ENCODE peak calls at places on chromosomes 11 and 22, in nine cellular contexts. One of them, this sample, is unnamed.
A peak's percentile ranks its signal among the peaks of the same experiment; 100 is the strongest.

GRCh38 chr11:94025695-94026394 is 4.7 kb downstream of the HEPHL1 start:
- DNase-seq in endothelial cell: no peak
- DNase-seq in AG04450: no peak
- DNase-seq in A549: no peak
- DNase-seq in kidney epithelial cell: no peak
- DNase-seq in HCT116: no peak
- DNase-seq in type B pancreatic cell: no peak
- DNase-seq in neural crest cell: no peak
- DNase-seq in endodermal cell: no peak
- DNase-seq in this sample: no peak

GRCh38 chr11:36564376-36565032 is 3.3 kb upstream of the RAG1 start:
- DNase-seq in kidney epithelial cell: no peak
- DNase-seq in endodermal cell: peak; percentile 81
- DNase-seq in type B pancreatic cell: no peak
- DNase-seq in neural crest cell: peak; percentile 42
- DNase-seq in endothelial cell: peak; percentile 44
- DNase-seq in AG04450: peak; percentile 11
- DNase-seq in HCT116: peak; percentile 24
- DNase-seq in A549: peak; percentile 15
- DNase-seq in this sample: peak; percentile 40

GRCh38 chr11:124752471-124753100 is 531 bp upstream of the VSIG2 start:
- DNase-seq in AG04450: no peak
- DNase-seq in A549: no peak
- DNase-seq in kidney epithelial cell: no peak
- DNase-seq in endothelial cell: no peak
- DNase-seq in neural crest cell: no peak
- DNase-seq in HCT116: no peak
- DNase-seq in endodermal cell: peak; percentile 52
- DNase-seq in type B pancreatic cell: no peak
- DNase-seq in this sample: no peak

GRCh38 chr11:37115963-37116362 is 517.9 kb upstream of the RAG2 start:
- DNase-seq in A549: no peak
- DNase-seq in HCT116: no peak
- DNase-seq in kidney epithelial cell: no peak
- DNase-seq in endothelial cell: no peak
- DNase-seq in type B pancreatic cell: no peak
- DNase-seq in endodermal cell: no peak
- DNase-seq in AG04450: no peak
- DNase-seq in neural crest cell: no peak
- DNase-seq in this sample: no peak

GRCh38 chr11:88680806-88681205 is 343.3 kb upstream of the CTSC start:
- DNase-seq in endodermal cell: no peak
- DNase-seq in A549: no peak
- DNase-seq in endothelial cell: no peak
- DNase-seq in HCT116: peak; percentile 7
- DNase-seq in AG04450: no peak
- DNase-seq in type B pancreatic cell: no peak
- DNase-seq in kidney epithelial cell: no peak
- DNase-seq in neural crest cell: no peak
- DNase-seq in this sample: no peak

GRCh38 chr22:41302016-41302767 is 867 bp downstream of the ZC3H7B start:
- DNase-seq in endodermal cell: peak; percentile 68
- DNase-seq in HCT116: no peak
- DNase-seq in A549: no peak
- DNase-seq in AG04450: no peak
- DNase-seq in kidney epithelial cell: no peak
- DNase-seq in endothelial cell: peak; percentile 53
- DNase-seq in neural crest cell: peak; percentile 55
- DNase-seq in type B pancreatic cell: peak; percentile 75
- DNase-seq in this sample: no peak

GRCh38 chr11:116693206-116694016 is 79.4 kb downstream of the BUD13 start:
- DNase-seq in HCT116: no peak
- DNase-seq in A549: no peak
- DNase-seq in endodermal cell: peak; percentile 44
- DNase-seq in endothelial cell: no peak
- DNase-seq in neural crest cell: no peak
- DNase-seq in type B pancreatic cell: peak; percentile 66
- DNase-seq in AG04450: no peak
- DNase-seq in kidney epithelial cell: no peak
- DNase-seq in this sample: peak; percentile 39

GRCh38 chr11:67611165-67611564 is 4.4 kb downstream of the NDUFV1 start:
- DNase-seq in HCT116: no peak
- DNase-seq in neural crest cell: no peak
- DNase-seq in A549: no peak
- DNase-seq in endothelial cell: no peak
- DNase-seq in type B pancreatic cell: no peak
- DNase-seq in AG04450: no peak
- DNase-seq in endodermal cell: peak; percentile 25
- DNase-seq in kidney epithelial cell: no peak
- DNase-seq in this sample: no peak

GRCh38 chr11:115352805-115353483 is 151.3 kb downstream of the CADM1 start:
- DNase-seq in AG04450: no peak
- DNase-seq in kidney epithelial cell: no peak
- DNase-seq in endodermal cell: no peak
- DNase-seq in A549: no peak
- DNase-seq in HCT116: no peak
- DNase-seq in type B pancreatic cell: no peak
- DNase-seq in neural crest cell: no peak
- DNase-seq in endothelial cell: no peak
- DNase-seq in this sample: no peak

GRCh38 chr11:110069158-110069737 is 23.9 kb upstream of the ZC3H12C start:
- DNase-seq in endothelial cell: peak; percentile 9
- DNase-seq in neural crest cell: no peak
- DNase-seq in A549: no peak
- DNase-seq in endodermal cell: no peak
- DNase-seq in AG04450: no peak
- DNase-seq in type B pancreatic cell: no peak
- DNase-seq in HCT116: peak; percentile 3
- DNase-seq in kidney epithelial cell: no peak
- DNase-seq in this sample: no peak

GRCh38 chr11:119764108-119764874 is 35.3 kb upstream of the NECTIN1 start:
- DNase-seq in kidney epithelial cell: no peak
- DNase-seq in endothelial cell: no peak
- DNase-seq in HCT116: no peak
- DNase-seq in neural crest cell: no peak
- DNase-seq in type B pancreatic cell: no peak
- DNase-seq in A549: no peak
- DNase-seq in AG04450: no peak
- DNase-seq in endodermal cell: peak; percentile 72
- DNase-seq in this sample: peak; percentile 4

GRCh38 chr11:103961010-103961409 is 75.4 kb upstream of the DDI1 start:
- DNase-seq in endodermal cell: no peak
- DNase-seq in type B pancreatic cell: no peak
- DNase-seq in A549: peak; percentile 19
- DNase-seq in neural crest cell: no peak
- DNase-seq in HCT116: no peak
- DNase-seq in endothelial cell: no peak
- DNase-seq in kidney epithelial cell: no peak
- DNase-seq in AG04450: peak; percentile 44
- DNase-seq in this sample: no peak

GRCh38 chr22:38273135-38273761 is 438 bp upstream of the TMEM184B start:
- DNase-seq in AG04450: no peak
- DNase-seq in HCT116: no peak
- DNase-seq in endothelial cell: no peak
- DNase-seq in endodermal cell: no peak
- DNase-seq in kidney epithelial cell: no peak
- DNase-seq in neural crest cell: no peak
- DNase-seq in A549: no peak
- DNase-seq in type B pancreatic cell: no peak
- DNase-seq in this sample: no peak

GRCh38 chr22:50031189-50032091 is 18.9 kb upstream of the IL17REL start:
- DNase-seq in endothelial cell: peak; percentile 3
- DNase-seq in neural crest cell: no peak
- DNase-seq in A549: no peak
- DNase-seq in HCT116: no peak
- DNase-seq in AG04450: no peak
- DNase-seq in type B pancreatic cell: peak; percentile 71
- DNase-seq in endodermal cell: no peak
- DNase-seq in kidney epithelial cell: no peak
- DNase-seq in this sample: no peak

GRCh38 chr22:28951969-28952521 is 68.7 kb downstream of the ZNRF3 start:
- DNase-seq in A549: no peak
- DNase-seq in HCT116: no peak
- DNase-seq in endodermal cell: peak; percentile 62
- DNase-seq in AG04450: no peak
- DNase-seq in kidney epithelial cell: no peak
- DNase-seq in neural crest cell: no peak
- DNase-seq in type B pancreatic cell: no peak
- DNase-seq in endothelial cell: no peak
- DNase-seq in this sample: peak; percentile 25

GRCh38 chr11:87589082-87589481 is 551.3 kb downstream of the TMEM135 start:
- DNase-seq in A549: no peak
- DNase-seq in endothelial cell: no peak
- DNase-seq in HCT116: no peak
- DNase-seq in endodermal cell: no peak
- DNase-seq in type B pancreatic cell: no peak
- DNase-seq in neural crest cell: no peak
- DNase-seq in AG04450: no peak
- DNase-seq in kidney epithelial cell: no peak
- DNase-seq in this sample: no peak
- TF ChIP-seq CTCF in A549: no peak
- TF ChIP-seq CTCF in endothelial cell: no peak
- TF ChIP-seq CTCF in HCT116: no peak
- TF ChIP-seq CTCF in endodermal cell: no peak
- TF ChIP-seq CTCF in type B pancreatic cell: no peak
- TF ChIP-seq CTCF in neural crest cell: no peak
- TF ChIP-seq CTCF in AG04450: no peak
- TF ChIP-seq CTCF in kidney epithelial cell: no peak
- TF ChIP-seq CTCF in this sample: no peak

GRCh38 chr22:44402196-44403111 is 89.7 kb upstream of the SHISAL1 start:
- DNase-seq in endothelial cell: no peak
- DNase-seq in AG04450: no peak
- DNase-seq in neural crest cell: no peak
- DNase-seq in kidney epithelial cell: no peak
- DNase-seq in type B pancreatic cell: peak; percentile 52
- DNase-seq in A549: no peak
- DNase-seq in HCT116: no peak
- DNase-seq in endodermal cell: peak; percentile 24
- DNase-seq in this sample: no peak

GRCh38 chr22:44398791-44399190 is 86.0 kb upstream of the SHISAL1 start:
- DNase-seq in endodermal cell: peak; percentile 40
- DNase-seq in AG04450: no peak
- DNase-seq in A549: no peak
- DNase-seq in neural crest cell: no peak
- DNase-seq in HCT116: no peak
- DNase-seq in kidney epithelial cell: no peak
- DNase-seq in endothelial cell: peak; percentile 0
- DNase-seq in type B pancreatic cell: peak; percentile 62
- DNase-seq in this sample: no peak

GRCh38 chr22:44399196-44399837 is 86.6 kb upstream of the SHISAL1 start:
- DNase-seq in neural crest cell: no peak
- DNase-seq in type B pancreatic cell: peak; percentile 32
- DNase-seq in kidney epithelial cell: no peak
- DNase-seq in endothelial cell: no peak
- DNase-seq in HCT116: no peak
- DNase-seq in endodermal cell: no peak
- DNase-seq in A549: no peak
- DNase-seq in AG04450: no peak
- DNase-seq in this sample: no peak

GRCh38 chr22:44399906-44400762 is 87.4 kb upstream of the SHISAL1 start:
- DNase-seq in AG04450: no peak
- DNase-seq in endodermal cell: no peak
- DNase-seq in kidney epithelial cell: no peak
- DNase-seq in endothelial cell: peak; percentile 1
- DNase-seq in A549: no peak
- DNase-seq in HCT116: no peak
- DNase-seq in neural crest cell: no peak
- DNase-seq in type B pancreatic cell: peak; percentile 45
- DNase-seq in this sample: no peak

GRCh38 chr22:44400763-44401060 is 88.0 kb upstream of the SHISAL1 start:
- DNase-seq in kidney epithelial cell: no peak
- DNase-seq in endodermal cell: no peak
- DNase-seq in neural crest cell: no peak
- DNase-seq in type B pancreatic cell: no peak
- DNase-seq in HCT116: no peak
- DNase-seq in endothelial cell: peak; percentile 0
- DNase-seq in AG04450: no peak
- DNase-seq in A549: no peak
- DNase-seq in this sample: no peak
- TF ChIP-seq CTCF in kidney epithelial cell: no peak
- TF ChIP-seq CTCF in endodermal cell: no peak
- TF ChIP-seq CTCF in neural crest cell: no peak
- TF ChIP-seq CTCF in type B pancreatic cell: no peak
- TF ChIP-seq CTCF in HCT116: no peak
- TF ChIP-seq CTCF in endothelial cell: no peak
- TF ChIP-seq CTCF in AG04450: no peak
- TF ChIP-seq CTCF in A549: no peak
- TF ChIP-seq CTCF in this sample: no peak

GRCh38 chr22:29994941-29995340 is 85.3 kb upstream of the HORMAD2 start:
- DNase-seq in HCT116: no peak
- DNase-seq in endothelial cell: no peak
- DNase-seq in A549: no peak
- DNase-seq in AG04450: no peak
- DNase-seq in type B pancreatic cell: no peak
- DNase-seq in neural crest cell: no peak
- DNase-seq in endodermal cell: no peak
- DNase-seq in kidney epithelial cell: no peak
- DNase-seq in this sample: peak; percentile 14
- TF ChIP-seq CTCF in HCT116: no peak
- TF ChIP-seq CTCF in endothelial cell: no peak
- TF ChIP-seq CTCF in A549: no peak
- TF ChIP-seq CTCF in AG04450: no peak
- TF ChIP-seq CTCF in type B pancreatic cell: no peak
- TF ChIP-seq CTCF in neural crest cell: no peak
- TF ChIP-seq CTCF in endodermal cell: no peak
- TF ChIP-seq CTCF in kidney epithelial cell: no peak
- TF ChIP-seq CTCF in this sample: no peak

GRCh38 chr11:117929568-117930207 is 486 bp upstream of the TMPRSS13 start:
- DNase-seq in HCT116: no peak
- DNase-seq in A549: no peak
- DNase-seq in type B pancreatic cell: no peak
- DNase-seq in endodermal cell: no peak
- DNase-seq in kidney epithelial cell: no peak
- DNase-seq in AG04450: no peak
- DNase-seq in endothelial cell: no peak
- DNase-seq in neural crest cell: no peak
- DNase-seq in this sample: no peak

GRCh38 chr11:117930668-117931330 is 1.6 kb upstream of the TMPRSS13 start:
- DNase-seq in A549: no peak
- DNase-seq in neural crest cell: no peak
- DNase-seq in endodermal cell: peak; percentile 55
- DNase-seq in HCT116: no peak
- DNase-seq in type B pancreatic cell: no peak
- DNase-seq in AG04450: no peak
- DNase-seq in endothelial cell: no peak
- DNase-seq in kidney epithelial cell: no peak
- DNase-seq in this sample: no peak

GRCh38 chr11:117930208-117930570 is 987 bp upstream of the TMPRSS13 start:
- DNase-seq in endothelial cell: no peak
- DNase-seq in neural crest cell: no peak
- DNase-seq in A549: no peak
- DNase-seq in HCT116: no peak
- DNase-seq in AG04450: no peak
- DNase-seq in type B pancreatic cell: no peak
- DNase-seq in kidney epithelial cell: no peak
- DNase-seq in endodermal cell: no peak
- DNase-seq in this sample: no peak

GRCh38 chr11:117927926-117928325 is 1.3 kb downstream of the TMPRSS13 start:
- DNase-seq in endodermal cell: no peak
- DNase-seq in A549: no peak
- DNase-seq in HCT116: no peak
- DNase-seq in endothelial cell: no peak
- DNase-seq in type B pancreatic cell: no peak
- DNase-seq in neural crest cell: no peak
- DNase-seq in kidney epithelial cell: no peak
- DNase-seq in AG04450: no peak
- DNase-seq in this sample: no peak

GRCh38 chr11:117928818-117929567 is at the start of gene TMPRSS13:
- DNase-seq in type B pancreatic cell: no peak
- DNase-seq in HCT116: no peak
- DNase-seq in A549: no peak
- DNase-seq in endodermal cell: peak; percentile 91
- DNase-seq in kidney epithelial cell: no peak
- DNase-seq in AG04450: no peak
- DNase-seq in endothelial cell: no peak
- DNase-seq in neural crest cell: no peak
- DNase-seq in this sample: peak; percentile 67
- TF ChIP-seq CTCF in type B pancreatic cell: no peak
- TF ChIP-seq CTCF in HCT116: no peak
- TF ChIP-seq CTCF in A549: no peak
- TF ChIP-seq CTCF in endodermal cell: peak; percentile 52
- TF ChIP-seq CTCF in kidney epithelial cell: no peak
- TF ChIP-seq CTCF in AG04450: no peak
- TF ChIP-seq CTCF in endothelial cell: no peak
- TF ChIP-seq CTCF in neural crest cell: no peak
- TF ChIP-seq CTCF in this sample: no peak